ENCODE peak calls at places on chromosomes 16 and 17, in seven cellular contexts. D, L, U, H, Y, F and X are unnamed samples.

GRCh38 chr17:46785696-46786095 is 32.8 kb downstream of the WNT3 start:
- DNase-seq in D (no peak), L (no peak), U (no peak), H (no peak), Y (no peak), F (no peak), X (no peak)

GRCh38 chr16:85422374-85423185 is 190.5 kb upstream of the GSE1 start:
- DNase-seq in D (peak), L (peak), U (no peak), H (peak), Y (no peak), F (no peak), X (no peak)

GRCh38 chr16:84240455-84240854 is 643 bp upstream of the KCNG4 start:
- DNase-seq in D (no peak), L (no peak), U (no peak), H (no peak), Y (no peak), F (no peak), X (no peak)

GRCh38 chr16:85986931-85987749 is 88.2 kb downstream of the IRF8 start:
- DNase-seq in D (no peak), L (no peak), U (no peak), H (peak), Y (no peak), F (no peak), X (no peak)

GRCh38 chr17:50550661-50551432 is 3.9 kb downstream of the SPATA20 start:
- DNase-seq in D (peak), L (peak), U (peak), H (peak), Y (peak), F (peak), X (no peak)

GRCh38 chr16:7871371-7871770 is 538.7 kb downstream of the RBFOX1 start:
- DNase-seq in D (no peak), L (no peak), U (no peak), H (no peak), Y (no peak), F (no peak), X (no peak)

GRCh38 chr17:8887834-8888703 is 20.6 kb upstream of the PIK3R6 start:
- DNase-seq in D (no peak), L (no peak), U (no peak), H (peak), Y (no peak), F (peak), X (no peak)

GRCh38 chr16:85612801-85613608 is at the start of gene GSE1:
- DNase-seq in D (peak), L (peak), U (peak), H (peak), Y (no peak), F (peak), X (peak)

GRCh38 chr17:68634345-68634876 is 33.2 kb upstream of the FAM20A start:
- DNase-seq in D (no peak), L (no peak), U (no peak), H (no peak), Y (no peak), F (no peak), X (no peak)

GRCh38 chr17:77717941-77718668 is 240.4 kb upstream of the TNRC6C start:
- DNase-seq in D (no peak), L (no peak), U (no peak), H (no peak), Y (no peak), F (no peak), X (no peak)

GRCh38 chr17:491086-492014 is 138.7 kb upstream of the RPH3AL start:
- DNase-seq in D (peak), L (no peak), U (peak), H (peak), Y (peak), F (peak), X (no peak)

GRCh38 chr17:43365356-43365755 is 33.4 kb upstream of the ARL4D start:
- DNase-seq in D (no peak), L (no peak), U (no peak), H (no peak), Y (no peak), F (no peak), X (no peak)

GRCh38 chr17:75557075-75557851 is 30.3 kb upstream of the MYO15B start:
- DNase-seq in D (peak), L (peak), U (no peak), H (peak), Y (no peak), F (peak), X (no peak)

GRCh38 chr16:74999683-75000480 is 1.1 kb downstream of the ZNRF1 start:
- DNase-seq in D (peak), L (peak), U (peak), H (no peak), Y (no peak), F (peak), X (peak)

GRCh38 chr17:47203984-47204721 is 5.0 kb upstream of the MYL4 start:
- DNase-seq in D (no peak), L (peak), U (no peak), H (peak), Y (no peak), F (no peak), X (peak)

GRCh38 chr17:47730681-47731080 is 2.4 kb upstream of the TBX21 start:
- DNase-seq in D (no peak), L (no peak), U (no peak), H (no peak), Y (no peak), F (no peak), X (no peak)

GRCh38 chr16:30028438-30029093 is 2.5 kb downstream of the TLCD3B start:
- DNase-seq in D (no peak), L (no peak), U (no peak), H (no peak), Y (no peak), F (no peak), X (no peak)

GRCh38 chr16:20851601-20852000 is 45.3 kb downstream of the REXO5 start:
- DNase-seq in D (peak), L (peak), U (peak), H (peak), Y (peak), F (peak), X (no peak)

GRCh38 chr16:73213761-73214480 is 166.0 kb upstream of the ZFHX3 start:
- DNase-seq in D (no peak), L (no peak), U (no peak), H (no peak), Y (no peak), F (no peak), X (no peak)

GRCh38 chr17:1060991-1061390 is 64.1 kb downstream of the TIMM22 start:
- DNase-seq in D (peak), L (peak), U (peak), H (peak), Y (peak), F (peak), X (no peak)

GRCh38 chr16:84095466-84095865 is 21.3 kb downstream of the MBTPS1 start:
- DNase-seq in D (no peak), L (no peak), U (no peak), H (no peak), Y (no peak), F (no peak), X (no peak)

GRCh38 chr17:79042421-79043190 is 18.6 kb downstream of the C1QTNF1 start:
- DNase-seq in D (peak), L (peak), U (peak), H (peak), Y (no peak), F (peak), X (peak)

GRCh38 chr17:31540602-31541307 is 149.3 kb downstream of the RAB11FIP4 start:
- DNase-seq in D (no peak), L (no peak), U (no peak), H (no peak), Y (no peak), F (no peak), X (no peak)

GRCh38 chr17:29143894-29144293 is 36.3 kb downstream of the MYO18A start:
- DNase-seq in D (no peak), L (no peak), U (no peak), H (peak), Y (no peak), F (no peak), X (no peak)

GRCh38 chr16:57752581-57753447 is 17.2 kb downstream of the KATNB1 start:
- DNase-seq in D (no peak), L (no peak), U (no peak), H (no peak), Y (no peak), F (no peak), X (no peak)

GRCh38 chr17:74601944-74602572 is 10.0 kb upstream of the CD300LD start:
- DNase-seq in D (no peak), L (peak), U (no peak), H (peak), Y (no peak), F (peak), X (no peak)

GRCh38 chr17:41785091-41785875 is 1.2 kb downstream of the JUP start:
- DNase-seq in D (no peak), L (peak), U (no peak), H (peak), Y (no peak), F (no peak), X (no peak)

GRCh38 chr17:35725917-35726608 is 5.4 kb upstream of the RASL10B start:
- DNase-seq in D (no peak), L (no peak), U (no peak), H (peak), Y (no peak), F (no peak), X (no peak)

GRCh38 chr16:15530085-15530484 is 95.7 kb downstream of the BMERB1 start:
- DNase-seq in D (no peak), L (no peak), U (no peak), H (no peak), Y (no peak), F (no peak), X (no peak)

GRCh38 chr16:67910162-67910561 is 17.1 kb downstream of the PSKH1 start:
- DNase-seq in D (no peak), L (peak), U (no peak), H (peak), Y (peak), F (peak), X (peak)

GRCh38 chr17:77414811-77415400 is 274.1 kb downstream of the SEC14L1 start:
- DNase-seq in D (no peak), L (no peak), U (no peak), H (no peak), Y (no peak), F (no peak), X (no peak)

GRCh38 chr16:12170103-12171025 is 193.8 kb downstream of the SNX29 start:
- DNase-seq in D (no peak), L (no peak), U (no peak), H (peak), Y (peak), F (no peak), X (no peak)

GRCh38 chr16:84836234-84836647 is 16.5 kb downstream of the CRISPLD2 start:
- DNase-seq in D (peak), L (peak), U (peak), H (peak), Y (peak), F (peak), X (no peak)

GRCh38 chr17:56943505-56944125 is 17.2 kb downstream of the COIL start:
- DNase-seq in D (no peak), L (no peak), U (no peak), H (no peak), Y (no peak), F (no peak), X (no peak)

GRCh38 chr17:9266031-9266680 is 244.8 kb downstream of the NTN1 start:
- DNase-seq in D (no peak), L (no peak), U (no peak), H (no peak), Y (no peak), F (no peak), X (no peak)

GRCh38 chr17:18854956-18855355 is 3.0 kb upstream of the PRPSAP2 start:
- DNase-seq in D (no peak), L (no peak), U (peak), H (no peak), Y (no peak), F (no peak), X (no peak)
- H3K4me3 ChIP-seq in D (no peak), L (no peak), U (peak), H (no peak), Y (peak), F (no peak), X (no peak)

GRCh38 chr16:79021991-79022390 is 578.5 kb downstream of the MAF start:
- DNase-seq in D (no peak), L (no peak), U (no peak), H (no peak), Y (no peak), F (no peak), X (no peak)

GRCh38 chr16:79013930-79014329 is 586.6 kb downstream of the MAF start:
- DNase-seq in D (no peak), L (no peak), U (no peak), H (no peak), Y (no peak), F (no peak), X (no peak)

GRCh38 chr16:79018952-79019506 is 581.5 kb downstream of the MAF start:
- DNase-seq in D (no peak), L (no peak), U (no peak), H (no peak), Y (no peak), F (no peak), X (no peak)
- H3K4me3 ChIP-seq in D (no peak), L (no peak), U (no peak), H (no peak), Y (no peak), F (no peak), X (no peak)

DNA sequence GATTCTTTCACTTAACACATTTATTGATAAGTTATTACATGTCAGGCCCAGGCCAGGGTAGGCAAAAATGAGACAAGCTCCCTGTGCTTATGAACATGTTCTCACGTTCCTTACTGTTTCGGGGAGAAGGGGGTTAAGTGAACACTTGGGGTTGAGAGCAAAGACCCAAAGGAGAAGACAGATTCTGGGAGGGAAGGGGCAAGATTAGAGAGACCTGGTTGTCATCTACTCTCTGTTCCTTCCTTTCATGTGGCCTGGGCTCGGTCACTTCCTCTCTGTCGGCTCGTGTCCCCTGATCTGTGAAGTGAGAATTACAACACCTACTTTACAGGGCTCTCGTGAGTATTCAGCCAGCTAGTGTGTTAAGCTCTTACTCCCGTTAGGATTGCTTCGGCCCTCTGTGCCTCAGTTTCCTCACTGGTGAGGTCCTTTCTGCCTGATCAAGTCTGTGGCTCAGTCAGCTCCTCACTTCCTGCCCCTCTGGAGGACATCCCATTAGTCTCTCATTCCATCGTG is 38.8 kb downstream of the PLCG2 start:
- DNase-seq in D (peak), L (no peak), U (no peak), H (no peak), Y (no peak), F (no peak), X (no peak)
- H3K4me3 ChIP-seq in D (no peak), L (no peak), U (no peak), H (no peak), Y (no peak), F (no peak), X (no peak)

GRCh38 chr16:54287758-54288591 is 1.4 kb upstream of the IRX3 start:
- DNase-seq in D (no peak), L (no peak), U (no peak), H (no peak), Y (no peak), F (no peak), X (no peak)
- H3K4me3 ChIP-seq in D (peak), L (peak), U (peak), H (peak), Y (no peak), F (peak), X (peak)

GRCh38 chr17:58757162-58757613 is 1.5 kb downstream of the PPM1E start:
- DNase-seq in D (no peak), L (no peak), U (no peak), H (no peak), Y (no peak), F (no peak), X (no peak)
- H3K4me3 ChIP-seq in D (no peak), L (no peak), U (peak), H (no peak), Y (no peak), F (no peak), X (peak)

DNA sequence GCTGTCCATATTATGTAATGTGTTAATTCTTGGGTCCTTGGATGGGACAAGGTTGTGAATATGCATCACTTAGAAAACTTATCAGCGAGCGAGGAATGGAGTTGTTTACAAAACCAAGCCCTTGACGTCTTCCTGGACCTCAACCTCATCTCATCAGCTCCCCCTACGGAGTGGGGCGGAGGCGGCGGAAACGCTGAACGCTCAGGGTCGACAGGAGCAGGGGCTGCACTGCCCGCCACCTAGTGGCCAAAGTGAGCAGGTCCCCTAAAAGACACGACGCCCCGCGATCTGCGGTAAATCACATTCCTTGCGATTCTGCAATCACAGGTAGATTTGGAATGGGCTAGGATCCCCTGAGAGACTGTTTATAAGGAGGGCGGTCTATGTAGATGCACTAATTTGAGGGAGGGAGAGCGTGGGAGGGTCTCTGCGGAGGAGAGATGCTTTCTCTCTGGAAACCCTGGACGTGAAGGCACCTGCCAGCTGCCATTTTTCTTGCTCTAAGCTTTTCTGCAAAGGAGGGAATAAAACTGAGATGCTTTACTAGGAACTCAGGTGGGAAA is 5.4 kb upstream of the ICAM2 start:
- DNase-seq in D (peak), L (peak), U (peak), H (peak), Y (peak), F (peak), X (peak)
- H3K4me3 ChIP-seq in D (peak), L (no peak), U (peak), H (peak), Y (no peak), F (no peak), X (peak)

GRCh38 chr17:17388657-17389496 is 85.7 kb downstream of the NT5M start:
- DNase-seq in D (no peak), L (no peak), U (no peak), H (no peak), Y (no peak), F (peak), X (no peak)
- H3K4me3 ChIP-seq in D (no peak), L (no peak), U (no peak), H (no peak), Y (no peak), F (no peak), X (no peak)